ENCODE peak calls at places on chromosomes 13 and 19, in four cellular contexts. One of them, this sample, is unnamed.

GRCh38 chr13:66835040-66835628 is 395.0 kb downstream of the PCDH9 start:
- DNase-seq in HepG2: peak; percentile 24
- DNase-seq in K562: peak; percentile 82
- DNase-seq in GM12878: no peak
- DNase-seq in this sample: no peak

GRCh38 chr19:53388168-53388567 is 6.8 kb upstream of the ZNF765 start:
- DNase-seq in HepG2: no peak
- DNase-seq in K562: no peak
- DNase-seq in GM12878: no peak
- DNase-seq in this sample: no peak

GRCh38 chr13:20142019-20142926 is 18.6 kb downstream of the GJA3 start:
- DNase-seq in HepG2: no peak
- DNase-seq in K562: no peak
- DNase-seq in GM12878: no peak
- DNase-seq in this sample: no peak

GRCh38 chr13:63497601-63498000 is 2082.0 kb upstream of the PCDH20 start:
- DNase-seq in HepG2: no peak
- DNase-seq in K562: no peak
- DNase-seq in GM12878: no peak
- DNase-seq in this sample: no peak

GRCh38 chr13:80082396-80083096 is 258.4 kb downstream of the SPRY2 start:
- DNase-seq in HepG2: no peak
- DNase-seq in K562: no peak
- DNase-seq in GM12878: no peak
- DNase-seq in this sample: no peak

GRCh38 chr19:34667349-34668076 is 9.4 kb downstream of the SCGB2B2 start:
- DNase-seq in HepG2: peak; percentile 16
- DNase-seq in K562: no peak
- DNase-seq in GM12878: no peak
- DNase-seq in this sample: no peak

GRCh38 chr13:113168211-113168610 is 9.8 kb downstream of the PROZ start:
- DNase-seq in HepG2: no peak
- DNase-seq in K562: no peak
- DNase-seq in GM12878: no peak
- DNase-seq in this sample: no peak

GRCh38 chr19:44796701-44797115 is 12.2 kb upstream of the BCAM start:
- DNase-seq in HepG2: peak; percentile 96
- DNase-seq in K562: no peak
- DNase-seq in GM12878: no peak
- DNase-seq in this sample: no peak

GRCh38 chr13:24709186-24709913 is 29.1 kb downstream of the ATP12A start:
- DNase-seq in HepG2: no peak
- DNase-seq in K562: no peak
- DNase-seq in GM12878: no peak
- DNase-seq in this sample: no peak

GRCh38 chr13:68232351-68233130 is 1002.4 kb upstream of the PCDH9 start:
- DNase-seq in HepG2: no peak
- DNase-seq in K562: no peak
- DNase-seq in GM12878: no peak
- DNase-seq in this sample: no peak

GRCh38 chr19:367561-367960 is 23.0 kb upstream of the MIER2 start:
- DNase-seq in HepG2: no peak
- DNase-seq in K562: no peak
- DNase-seq in GM12878: no peak
- DNase-seq in this sample: no peak

GRCh38 chr19:18737954-18738351 is 53.2 kb downstream of the COMP start:
- DNase-seq in HepG2: peak; percentile 88
- DNase-seq in K562: no peak
- DNase-seq in GM12878: no peak
- DNase-seq in this sample: no peak

GRCh38 chr13:96637039-96637438 is 357.2 kb downstream of the OXGR1 start:
- DNase-seq in HepG2: no peak
- DNase-seq in K562: no peak
- DNase-seq in GM12878: no peak
- DNase-seq in this sample: no peak

GRCh38 chr13:43546260-43546659 is 240.5 kb downstream of the ENOX1 start:
- DNase-seq in HepG2: no peak
- DNase-seq in K562: no peak
- DNase-seq in GM12878: no peak
- DNase-seq in this sample: no peak

GRCh38 chr13:46211116-46211515 is 612 bp upstream of the LRRC63 start:
- DNase-seq in HepG2: no peak
- DNase-seq in K562: peak; percentile 85
- DNase-seq in GM12878: no peak
- DNase-seq in this sample: no peak

GRCh38 chr19:50753879-50754278 is 16.4 kb upstream of the GPR32 start:
- DNase-seq in HepG2: no peak
- DNase-seq in K562: no peak
- DNase-seq in GM12878: no peak
- DNase-seq in this sample: no peak

GRCh38 chr13:69243366-69243765 is 864.3 kb upstream of the ATXN8OS start:
- DNase-seq in HepG2: no peak
- DNase-seq in K562: no peak
- DNase-seq in GM12878: no peak
- DNase-seq in this sample: no peak
- TF ChIP-seq CEBPB in HepG2: no peak
- TF ChIP-seq CEBPB in K562: no peak
- TF ChIP-seq CEBPB in GM12878: no peak
- TF ChIP-seq CEBPB in this sample: no peak

DNA sequence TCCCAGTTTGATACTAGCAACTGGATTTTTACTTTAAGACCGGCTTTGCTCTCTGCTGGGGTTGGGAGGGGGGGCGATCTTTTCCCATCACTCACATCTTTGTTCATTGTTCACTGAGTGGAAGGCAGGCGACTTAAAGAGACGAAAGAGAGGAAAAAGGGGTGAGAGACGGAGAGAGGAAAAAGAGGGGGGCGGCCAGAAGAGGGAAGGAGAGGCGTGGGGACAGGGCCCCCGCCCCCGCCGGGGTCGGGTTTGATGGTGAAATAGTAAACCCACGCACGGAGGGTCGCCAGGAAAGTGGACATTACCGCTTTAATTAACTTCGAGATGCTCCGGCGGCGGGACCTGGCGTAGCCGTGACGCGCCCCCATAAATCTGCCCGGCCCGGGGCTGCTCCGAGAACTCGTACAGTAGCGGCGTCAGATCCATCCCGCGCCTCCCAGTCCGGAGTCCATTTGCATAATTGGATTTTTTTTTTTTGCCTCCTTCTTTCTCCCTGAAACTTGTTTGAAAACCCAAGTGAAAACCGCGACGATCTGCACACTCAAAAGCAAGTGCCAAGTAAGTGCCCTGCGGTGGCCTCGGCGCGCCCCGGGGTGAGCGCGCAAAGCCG is 144.0 kb upstream of the ZNF536 start:
- DNase-seq in HepG2: no peak
- DNase-seq in K562: no peak
- DNase-seq in GM12878: no peak
- DNase-seq in this sample: peak; percentile 59
- TF ChIP-seq CREB1 in HepG2: no peak
- TF ChIP-seq CREB1 in K562: no peak
- TF ChIP-seq CREB1 in GM12878: no peak
- TF ChIP-seq CREB1 in this sample: no peak

DNA sequence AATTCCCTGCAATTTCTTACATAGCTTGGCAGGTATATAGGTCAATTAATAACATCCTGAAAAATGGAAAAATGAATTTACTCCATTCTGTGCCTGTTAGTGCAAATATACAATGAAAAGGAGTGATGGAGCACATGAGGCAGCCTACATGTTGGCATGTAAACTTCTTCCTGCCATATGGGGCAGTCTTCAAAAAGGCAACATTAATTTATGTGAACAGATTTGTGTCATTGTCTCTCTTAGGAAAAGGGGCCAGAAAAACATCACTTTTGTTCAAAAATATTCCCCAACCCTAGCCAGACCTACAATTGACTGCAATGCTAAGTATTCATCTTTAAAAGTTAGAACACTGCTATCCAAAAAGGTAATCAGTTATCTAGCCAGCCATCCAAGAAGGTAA is 332.2 kb downstream of the TBC1D4 start:
- DNase-seq in HepG2: no peak
- DNase-seq in K562: no peak
- DNase-seq in GM12878: no peak
- DNase-seq in this sample: no peak
- TF ChIP-seq CEBPB in HepG2: no peak
- TF ChIP-seq CEBPB in K562: no peak
- TF ChIP-seq CEBPB in GM12878: no peak
- TF ChIP-seq CEBPB in this sample: no peak

DNA sequence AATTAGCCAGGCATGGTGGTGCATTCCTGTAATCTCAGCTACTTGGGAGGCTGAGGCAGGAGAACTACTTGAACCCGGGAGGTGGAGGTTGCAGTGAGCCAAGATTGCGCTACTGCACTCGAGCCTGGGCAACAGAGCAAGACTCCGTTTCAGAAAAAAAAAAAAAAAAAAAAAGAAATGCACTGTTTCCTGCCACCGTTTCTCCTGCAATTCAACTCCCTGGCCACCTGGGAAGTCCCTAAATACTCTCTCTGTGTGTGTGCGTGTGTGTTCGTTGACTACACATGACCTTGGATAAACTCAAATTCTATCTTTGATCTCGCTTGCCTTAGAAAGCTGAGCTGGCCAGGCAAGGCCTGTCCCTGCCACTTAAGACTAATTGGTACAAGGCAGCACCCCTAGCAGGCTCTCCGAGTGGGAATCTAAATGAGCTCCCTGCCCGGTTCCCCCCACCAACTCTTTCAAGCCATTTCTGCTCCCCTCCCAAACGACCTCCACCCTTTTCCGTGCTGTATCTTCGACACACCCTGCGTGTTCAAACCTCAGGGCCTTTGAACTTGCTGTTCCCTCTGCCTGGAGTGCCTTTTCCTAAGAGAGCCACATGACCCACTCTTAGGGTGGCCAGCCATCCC is 5.2 kb upstream of the BCAT2 start:
- DNase-seq in HepG2: peak; percentile 86
- DNase-seq in K562: peak; percentile 44
- DNase-seq in GM12878: no peak
- DNase-seq in this sample: no peak
- TF ChIP-seq CREB1 in HepG2: no peak
- TF ChIP-seq CREB1 in K562: no peak
- TF ChIP-seq CREB1 in GM12878: no peak
- TF ChIP-seq CREB1 in this sample: no peak

GRCh38 chr13:110416131-110416584 is 109.1 kb downstream of the COL4A2 start:
- DNase-seq in HepG2: no peak
- DNase-seq in K562: no peak
- DNase-seq in GM12878: no peak
- DNase-seq in this sample: no peak

GRCh38 chr13:110417537-110417908 is 110.4 kb downstream of the COL4A2 start:
- DNase-seq in HepG2: no peak
- DNase-seq in K562: no peak
- DNase-seq in GM12878: no peak
- DNase-seq in this sample: no peak

GRCh38 chr13:110413311-110414040 is 106.4 kb downstream of the COL4A2 start:
- DNase-seq in HepG2: no peak
- DNase-seq in K562: no peak
- DNase-seq in GM12878: no peak
- DNase-seq in this sample: no peak

GRCh38 chr13:110414283-110414682 is 107.2 kb downstream of the COL4A2 start:
- DNase-seq in HepG2: no peak
- DNase-seq in K562: no peak
- DNase-seq in GM12878: no peak
- DNase-seq in this sample: no peak

GRCh38 chr13:110415669-110416068 is 108.6 kb downstream of the COL4A2 start:
- DNase-seq in HepG2: peak; percentile 17
- DNase-seq in K562: peak; percentile 4
- DNase-seq in GM12878: no peak
- DNase-seq in this sample: peak; percentile 15
- TF ChIP-seq CEBPB in HepG2: no peak
- TF ChIP-seq CEBPB in K562: no peak
- TF ChIP-seq CEBPB in GM12878: no peak
- TF ChIP-seq CEBPB in this sample: no peak

DNA sequence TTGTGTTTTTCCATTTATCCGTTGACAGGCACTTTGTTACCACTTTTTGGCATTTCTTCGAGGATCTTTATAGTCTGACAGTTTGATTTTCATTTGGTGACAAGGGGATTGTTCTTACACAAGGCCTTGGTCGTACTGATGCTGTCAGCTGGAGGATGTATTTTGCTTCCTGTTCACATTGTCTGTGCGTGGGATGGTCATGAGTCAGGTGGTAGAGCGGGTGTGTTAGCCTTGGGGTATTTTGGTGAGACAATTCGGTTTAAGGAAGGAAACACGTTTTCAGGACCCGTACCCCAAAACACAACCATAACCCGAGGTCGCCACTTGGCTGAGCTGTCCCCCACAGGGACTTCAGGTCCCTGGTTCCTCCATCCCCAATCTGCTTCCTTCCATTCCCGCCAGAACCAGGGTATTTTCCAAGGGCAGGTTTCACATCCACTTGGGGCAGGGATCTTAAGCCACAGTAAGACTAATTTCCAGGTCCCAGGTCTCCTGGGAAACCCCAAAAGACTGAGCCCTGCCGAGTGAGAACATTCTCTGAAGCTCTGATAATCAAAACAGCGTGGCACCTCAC is 15.0 kb downstream of the MYO9B start:
- DNase-seq in HepG2: no peak
- DNase-seq in K562: no peak
- DNase-seq in GM12878: no peak
- DNase-seq in this sample: no peak
- TF ChIP-seq CREB1 in HepG2: no peak
- TF ChIP-seq CREB1 in K562: no peak
- TF ChIP-seq CREB1 in GM12878: no peak
- TF ChIP-seq CREB1 in this sample: no peak